ENCODE peak calls at places on chromosome 11, in four cellular contexts. One of them, this sample, is unnamed. For H3K4me1, the result is how much of the 10 kb centered on the place peaks cover.

GRCh38 chr11:102177974-102178631 is 67.9 kb downstream of the YAP1 start:
- DNase-seq in PC-9: peak
- DNase-seq in mesenchymal stem cell: peak
- DNase-seq in GM23248: peak
- DNase-seq in this sample: peak

GRCh38 chr11:61353109-61354067 is 8.3 kb downstream of the CYB561A3 start:
- DNase-seq in PC-9: no peak
- DNase-seq in mesenchymal stem cell: no peak
- DNase-seq in GM23248: no peak
- DNase-seq in this sample: no peak

GRCh38 chr11:102819491-102819890 is 21.5 kb upstream of the MMP1 start:
- DNase-seq in PC-9: no peak
- DNase-seq in mesenchymal stem cell: no peak
- DNase-seq in GM23248: no peak
- DNase-seq in this sample: no peak

GRCh38 chr11:117831661-117832415 is 7.3 kb upstream of the FXYD2 start:
- DNase-seq in PC-9: no peak
- DNase-seq in mesenchymal stem cell: no peak
- DNase-seq in GM23248: no peak
- DNase-seq in this sample: no peak

GRCh38 chr11:130413383-130414106 is 14.9 kb downstream of the ADAMTS8 start:
- DNase-seq in PC-9: peak
- DNase-seq in mesenchymal stem cell: peak
- DNase-seq in GM23248: peak
- DNase-seq in this sample: no peak

GRCh38 chr11:86134580-86135318 is 65.9 kb upstream of the PICALM start:
- DNase-seq in PC-9: peak
- DNase-seq in mesenchymal stem cell: no peak
- DNase-seq in GM23248: no peak
- DNase-seq in this sample: no peak

GRCh38 chr11:68353669-68354068 is 41.3 kb downstream of the LRP5 start:
- DNase-seq in PC-9: no peak
- DNase-seq in mesenchymal stem cell: no peak
- DNase-seq in GM23248: no peak
- DNase-seq in this sample: no peak

GRCh38 chr11:46679252-46680163 is 20.9 kb downstream of the ARHGAP1 start:
- DNase-seq in PC-9: no peak
- DNase-seq in mesenchymal stem cell: no peak
- DNase-seq in GM23248: no peak
- DNase-seq in this sample: no peak

GRCh38 chr11:19367051-19367709 is 126.4 kb upstream of the E2F8 start:
- DNase-seq in PC-9: no peak
- DNase-seq in mesenchymal stem cell: no peak
- DNase-seq in GM23248: peak
- DNase-seq in this sample: peak

GRCh38 chr11:65576867-65577755 is 1.3 kb downstream of the EHBP1L1 start:
- DNase-seq in PC-9: peak
- DNase-seq in mesenchymal stem cell: peak
- DNase-seq in GM23248: peak
- DNase-seq in this sample: peak
- H3K4me1 ChIP-seq in PC-9: under half
- H3K4me1 ChIP-seq in mesenchymal stem cell: under half
- H3K4me1 ChIP-seq in GM23248: under half
- H3K4me1 ChIP-seq in this sample: under half

GRCh38 chr11:63906585-63906984 is 10.4 kb downstream of the RCOR2 start:
- DNase-seq in PC-9: no peak
- DNase-seq in mesenchymal stem cell: no peak
- DNase-seq in GM23248: peak
- DNase-seq in this sample: no peak
- H3K4me1 ChIP-seq in PC-9: under half
- H3K4me1 ChIP-seq in mesenchymal stem cell: under half
- H3K4me1 ChIP-seq in GM23248: under half
- H3K4me1 ChIP-seq in this sample: under half

GRCh38 chr11:3857628-3858027 is 2.2 kb downstream of the STIM1 start:
- DNase-seq in PC-9: no peak
- DNase-seq in mesenchymal stem cell: no peak
- DNase-seq in GM23248: no peak
- DNase-seq in this sample: no peak

GRCh38 chr11:3854660-3854976 is 846 bp upstream of the STIM1 start:
- DNase-seq in PC-9: no peak
- DNase-seq in mesenchymal stem cell: no peak
- DNase-seq in GM23248: no peak
- DNase-seq in this sample: no peak

GRCh38 chr11:3855808-3856491 is 486 bp downstream of the STIM1 start:
- DNase-seq in PC-9: no peak
- DNase-seq in mesenchymal stem cell: peak
- DNase-seq in GM23248: peak
- DNase-seq in this sample: peak

GRCh38 chr11:3854977-3855807 is at the start of gene STIM1:
- DNase-seq in PC-9: peak
- DNase-seq in mesenchymal stem cell: peak
- DNase-seq in GM23248: peak
- DNase-seq in this sample: peak

GRCh38 chr11:3856856-3857553 is 1.5 kb downstream of the STIM1 start:
- DNase-seq in PC-9: no peak
- DNase-seq in mesenchymal stem cell: no peak
- DNase-seq in GM23248: no peak
- DNase-seq in this sample: no peak
- H3K4me1 ChIP-seq in PC-9: under half
- H3K4me1 ChIP-seq in mesenchymal stem cell: under half
- H3K4me1 ChIP-seq in GM23248: under half
- H3K4me1 ChIP-seq in this sample: under half

GRCh38 chr11:94638278-94638901 is 71.2 kb downstream of the PIWIL4 start:
- DNase-seq in PC-9: peak
- DNase-seq in mesenchymal stem cell: peak
- DNase-seq in GM23248: peak
- DNase-seq in this sample: no peak
- H3K4me1 ChIP-seq in PC-9: under half
- H3K4me1 ChIP-seq in mesenchymal stem cell: under half
- H3K4me1 ChIP-seq in GM23248: under half
- H3K4me1 ChIP-seq in this sample: under half

GRCh38 chr11:96049426-96049825 is 125.5 kb upstream of the MTMR2 start:
- DNase-seq in PC-9: no peak
- DNase-seq in mesenchymal stem cell: peak
- DNase-seq in GM23248: peak
- DNase-seq in this sample: no peak

GRCh38 chr11:96045622-96046456 is 121.9 kb upstream of the MTMR2 start:
- DNase-seq in PC-9: no peak
- DNase-seq in mesenchymal stem cell: peak
- DNase-seq in GM23248: peak
- DNase-seq in this sample: peak

GRCh38 chr11:96044747-96045146 is 120.8 kb upstream of the MTMR2 start:
- DNase-seq in PC-9: no peak
- DNase-seq in mesenchymal stem cell: no peak
- DNase-seq in GM23248: no peak
- DNase-seq in this sample: no peak

GRCh38 chr11:96044311-96044710 is 120.4 kb upstream of the MTMR2 start:
- DNase-seq in PC-9: no peak
- DNase-seq in mesenchymal stem cell: no peak
- DNase-seq in GM23248: no peak
- DNase-seq in this sample: no peak
- H3K4me1 ChIP-seq in PC-9: under half
- H3K4me1 ChIP-seq in mesenchymal stem cell: under half
- H3K4me1 ChIP-seq in GM23248: under half
- H3K4me1 ChIP-seq in this sample: under half

DNA sequence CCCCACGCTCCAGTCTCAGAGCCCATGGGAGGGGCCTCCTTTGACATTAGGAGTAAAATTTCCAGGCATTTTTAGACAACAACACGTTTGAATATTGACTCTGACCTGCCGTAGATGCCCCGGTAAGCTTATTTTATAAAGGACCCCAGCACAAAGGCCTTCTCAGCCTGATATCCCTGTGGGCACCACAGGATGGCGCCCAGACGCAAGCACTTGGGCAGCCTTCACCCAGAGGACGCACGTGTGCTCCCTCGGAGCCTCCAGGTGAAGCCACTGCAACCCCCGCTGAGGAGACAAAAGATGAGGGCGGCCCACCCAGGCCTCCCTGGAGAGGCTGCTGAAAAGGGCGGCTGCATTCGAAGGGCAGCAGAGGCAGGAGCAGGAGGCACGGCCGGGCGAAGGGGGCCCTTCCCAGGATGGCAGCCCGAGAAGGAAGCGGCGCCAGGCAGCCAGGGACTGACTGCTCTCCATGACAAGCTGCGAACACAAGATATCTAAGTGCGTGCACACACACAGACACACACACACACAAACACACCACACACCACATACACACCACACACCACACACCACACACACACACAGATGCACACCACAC is 15.2 kb upstream of the TH start:
- DNase-seq in PC-9: no peak
- DNase-seq in mesenchymal stem cell: peak
- DNase-seq in GM23248: peak
- DNase-seq in this sample: peak
- H3K4me1 ChIP-seq in PC-9: under half
- H3K4me1 ChIP-seq in mesenchymal stem cell: under half
- H3K4me1 ChIP-seq in GM23248: under half
- H3K4me1 ChIP-seq in this sample: under half

GRCh38 chr11:88418508-88418907 is 81.0 kb upstream of the CTSC start:
- DNase-seq in PC-9: peak
- DNase-seq in mesenchymal stem cell: no peak
- DNase-seq in GM23248: no peak
- DNase-seq in this sample: no peak

GRCh38 chr11:88411265-88411664 is 73.7 kb upstream of the CTSC start:
- DNase-seq in PC-9: peak
- DNase-seq in mesenchymal stem cell: peak
- DNase-seq in GM23248: peak
- DNase-seq in this sample: no peak

GRCh38 chr11:88415495-88415894 is 78.0 kb upstream of the CTSC start:
- DNase-seq in PC-9: no peak
- DNase-seq in mesenchymal stem cell: no peak
- DNase-seq in GM23248: no peak
- DNase-seq in this sample: no peak

GRCh38 chr11:88414385-88414861 is 76.9 kb upstream of the CTSC start:
- DNase-seq in PC-9: peak
- DNase-seq in mesenchymal stem cell: peak
- DNase-seq in GM23248: peak
- DNase-seq in this sample: peak

DNA sequence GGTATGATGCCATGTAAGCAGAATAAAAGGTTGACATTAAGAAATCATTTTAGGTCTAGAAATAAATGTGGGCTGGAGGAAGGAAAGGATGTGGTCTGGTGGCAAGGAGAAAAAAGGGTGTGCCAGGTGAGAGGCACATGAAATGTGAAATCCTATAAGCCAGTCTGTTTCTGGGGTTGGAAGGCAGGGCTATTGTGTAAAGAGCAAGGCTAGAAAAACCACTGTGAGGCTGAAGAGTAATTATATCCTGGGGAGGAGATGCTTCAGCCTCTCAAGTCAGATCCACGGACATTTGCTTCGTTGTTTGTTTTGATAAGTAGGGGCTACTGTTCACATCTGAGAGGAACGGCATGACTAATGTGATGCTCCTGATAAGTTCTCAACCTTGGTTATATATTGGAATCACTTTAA is 77.5 kb upstream of the CTSC start:
- DNase-seq in PC-9: peak
- DNase-seq in mesenchymal stem cell: peak
- DNase-seq in GM23248: no peak
- DNase-seq in this sample: peak
- H3K4me1 ChIP-seq in PC-9: half or more
- H3K4me1 ChIP-seq in mesenchymal stem cell: under half
- H3K4me1 ChIP-seq in GM23248: under half
- H3K4me1 ChIP-seq in this sample: under half

DNA sequence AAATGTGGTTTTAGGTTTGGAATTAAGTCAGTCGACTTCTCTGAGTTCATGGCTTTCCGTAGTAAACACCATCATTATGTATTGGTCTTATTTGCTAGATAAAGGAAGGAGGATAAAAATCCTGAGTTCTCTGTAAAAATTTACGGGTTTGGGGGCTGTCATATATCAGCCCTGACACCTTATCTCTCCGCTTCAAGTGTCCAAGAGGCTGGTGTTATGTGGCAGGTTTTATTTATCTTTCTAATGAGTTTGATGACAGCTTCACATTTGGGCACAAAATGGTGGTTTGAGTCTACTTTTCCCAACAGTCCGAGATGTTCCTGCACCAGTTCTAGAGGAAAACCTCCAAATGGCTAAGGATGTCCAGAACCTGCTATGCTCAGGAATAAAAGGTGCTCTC is 67.3 kb upstream of the VSTM5 start:
- DNase-seq in PC-9: no peak
- DNase-seq in mesenchymal stem cell: no peak
- DNase-seq in GM23248: no peak
- DNase-seq in this sample: no peak
- H3K4me1 ChIP-seq in PC-9: under half
- H3K4me1 ChIP-seq in mesenchymal stem cell: under half
- H3K4me1 ChIP-seq in GM23248: under half
- H3K4me1 ChIP-seq in this sample: under half